ENCODE peak calls at places on chromosome 4, in six cellular contexts. Y is ELR; P is naive B cell; S is NCI-H2081; H is activated gamma-delta T cell treated with anti-CD3 and anti-CD28 coated beads, Interleukin-2, amount 50 U/mL, for 16 hours; C is foreskin fibroblast. A is an unnamed sample.
A peak's percentile ranks its signal among the peaks of the same experiment; 100 is the strongest.

GRCh38 chr4:180449395-180449956 is 1793.7 kb upstream of the TENM3 start:
- DNase-seq in Y (peak; percentile 72), P (no peak), S (peak; percentile 68), H (no peak), C (no peak), A (peak; percentile 18)

GRCh38 chr4:177250056-177250696 is 59.5 kb upstream of the NEIL3 start:
- DNase-seq in Y (peak; percentile 45), P (peak; percentile 9), S (no peak), H (peak; percentile 19), C (peak; percentile 74), A (peak; percentile 46)

GRCh38 chr4:26812049-26812729 is 48.5 kb upstream of the STIM2 start:
- DNase-seq in Y (peak; percentile 36), P (no peak), S (no peak), H (no peak), C (peak; percentile 27), A (no peak)

GRCh38 chr4:73612032-73612431 is 8.2 kb downstream of the RASSF6 start:
- DNase-seq in Y (no peak), P (no peak), S (no peak), H (no peak), C (peak; percentile 13), A (no peak)

GRCh38 chr4:16591867-16592266 is 306.6 kb downstream of the LDB2 start:
- DNase-seq in Y (no peak), P (no peak), S (no peak), H (no peak), C (no peak), A (no peak)

GRCh38 chr4:94290245-94290644 is 52.4 kb downstream of the HPGDS start:
- DNase-seq in Y (peak; percentile 5), P (no peak), S (no peak), H (no peak), C (no peak), A (no peak)

GRCh38 chr4:118772149-118773081 is 63.5 kb downstream of the SEC24D start:
- DNase-seq in Y (peak; percentile 68), P (peak; percentile 29), S (peak; percentile 12), H (no peak), C (peak; percentile 70), A (peak; percentile 28)

GRCh38 chr4:8847764-8848163 is 23.9 kb downstream of the HMX1 start:
- DNase-seq in Y (no peak), P (no peak), S (no peak), H (no peak), C (no peak), A (no peak)

GRCh38 chr4:1458581-1458980 is 52.3 kb upstream of the NKX1-1 start:
- DNase-seq in Y (no peak), P (no peak), S (no peak), H (no peak), C (no peak), A (no peak)

GRCh38 chr4:143241892-143242291 is 57.2 kb downstream of the USP38 start:
- DNase-seq in Y (no peak), P (no peak), S (no peak), H (no peak), C (no peak), A (no peak)

GRCh38 chr4:108628411-108628810 is 8.0 kb downstream of the RPL34 start:
- DNase-seq in Y (no peak), P (no peak), S (no peak), H (no peak), C (no peak), A (no peak)

GRCh38 chr4:95693594-95693993 is 144.8 kb upstream of the UNC5C start:
- DNase-seq in Y (no peak), P (no peak), S (no peak), H (no peak), C (no peak), A (no peak)

GRCh38 chr4:106594291-106594952 is 225.8 kb upstream of the GIMD1 start:
- DNase-seq in Y (no peak), P (no peak), S (no peak), H (no peak), C (peak; percentile 70), A (no peak)

GRCh38 chr4:88275949-88276515 is 8.3 kb downstream of the PPM1K start:
- DNase-seq in Y (no peak), P (no peak), S (no peak), H (no peak), C (no peak), A (no peak)

GRCh38 chr4:24160358-24160757 is 270.5 kb upstream of the PPARGC1A start:
- DNase-seq in Y (peak; percentile 4), P (no peak), S (no peak), H (no peak), C (peak; percentile 18), A (no peak)

GRCh38 chr4:130026185-130026584 is 930.2 kb downstream of the C4orf33 start:
- DNase-seq in Y (no peak), P (no peak), S (peak; percentile 86), H (no peak), C (no peak), A (peak; percentile 74)

GRCh38 chr4:66929748-66930147 is 615.6 kb downstream of the CENPC start:
- DNase-seq in Y (no peak), P (no peak), S (peak; percentile 52), H (no peak), C (no peak), A (peak; percentile 53)

GRCh38 chr4:113339430-113339813 is 290.0 kb downstream of the ANK2 start:
- DNase-seq in Y (no peak), P (no peak), S (no peak), H (no peak), C (no peak), A (no peak)

GRCh38 chr4:172851534-172851933 is 317.1 kb upstream of the GALNT7 start:
- DNase-seq in Y (peak; percentile 25), P (no peak), S (no peak), H (no peak), C (peak; percentile 71), A (no peak)

GRCh38 chr4:31539279-31540074 is 819.3 kb downstream of the PCDH7 start:
- DNase-seq in Y (no peak), P (no peak), S (no peak), H (no peak), C (no peak), A (no peak)

GRCh38 chr4:56375458-56375857 is 11.8 kb downstream of the AASDH start:
- DNase-seq in Y (no peak), P (no peak), S (no peak), H (no peak), C (no peak), A (no peak)

GRCh38 chr4:131302108-131302507 is 1847.0 kb upstream of the PCDH10 start:
- DNase-seq in Y (peak; percentile 42), P (no peak), S (no peak), H (no peak), C (no peak), A (no peak)

GRCh38 chr4:5888222-5888701 is 4.6 kb downstream of the CRMP1 start:
- DNase-seq in Y (no peak), P (no peak), S (peak; percentile 87), H (no peak), C (no peak), A (peak; percentile 56)

GRCh38 chr4:122652379-122652778 is 31.5 kb upstream of the IL21 start:
- DNase-seq in Y (peak; percentile 71), P (no peak), S (no peak), H (no peak), C (peak; percentile 85), A (no peak)

GRCh38 chr4:106450249-106450648 is 81.7 kb upstream of the GIMD1 start:
- DNase-seq in Y (no peak), P (no peak), S (no peak), H (no peak), C (no peak), A (no peak)

GRCh38 chr4:164753873-164754488 is at the start of gene SMIM31:
- DNase-seq in Y (no peak), P (no peak), S (no peak), H (no peak), C (no peak), A (peak; percentile 54)

GRCh38 chr4:47696823-47697222 is 141.0 kb downstream of the CORIN start:
- DNase-seq in Y (no peak), P (no peak), S (no peak), H (no peak), C (no peak), A (no peak)

GRCh38 chr4:170015285-170015684 is 10.9 kb downstream of the MFAP3L start:
- DNase-seq in Y (no peak), P (no peak), S (no peak), H (no peak), C (no peak), A (no peak)

A was measured in NCI-H1105.